ENCODE peak calls at places on chromosomes 4 and X, in ten cellular contexts. A is fibroblast of lung, X is ovary, C is gastrocnemius medialis, D is body of pancreas, R is foreskin keratinocyte, T is H9, O is adrenal gland, G is tibial nerve, B is tibial artery. F is an unnamed sample.

GRCh38 chr4:180617203-180617602 is 1626.0 kb upstream of the TENM3 start:
- DNase-seq in A (peak; percentile 63), X (no peak), C (no peak), D (no peak), R (no peak), T (no peak), O (peak; percentile 33), G (no peak), B (no peak), F (no peak)

GRCh38 chr4:22474636-22475310 is 41.1 kb downstream of the ADGRA3 start:
- DNase-seq in A (peak; percentile 49), X (no peak), C (no peak), D (no peak), R (no peak), T (no peak), O (no peak), G (no peak), B (no peak), F (no peak)

GRCh38 chrX:11543249-11543648 is 122.5 kb downstream of the ARHGAP6 start:
- DNase-seq in A (no peak), X (no peak), C (no peak), D (no peak), R (no peak), T (no peak), O (no peak), G (no peak), B (no peak), F (no peak)

GRCh38 chr4:150257338-150257737 is 179.1 kb downstream of the DCLK2 start:
- DNase-seq in A (no peak), X (no peak), C (no peak), D (no peak), R (no peak), T (no peak), O (no peak), G (no peak), B (no peak), F (no peak)

GRCh38 chr4:5474756-5475155 is 233.6 kb downstream of the EVC2 start:
- DNase-seq in A (no peak), X (no peak), C (no peak), D (no peak), R (peak; percentile 56), T (no peak), O (no peak), G (no peak), B (no peak), F (no peak)

GRCh38 chr4:177315767-177316490 is 6.3 kb downstream of the NEIL3 start:
- DNase-seq in A (peak; percentile 40), X (no peak), C (no peak), D (no peak), R (no peak), T (no peak), O (no peak), G (no peak), B (no peak), F (no peak)

GRCh38 chr4:26787461-26788340 is 72.9 kb upstream of the STIM2 start:
- DNase-seq in A (peak; percentile 49), X (peak; percentile 46), C (no peak), D (peak; percentile 69), R (peak; percentile 85), T (peak; percentile 70), O (peak; percentile 78), G (no peak), B (no peak), F (no peak)

GRCh38 chrX:57172544-57172943 is 35.3 kb upstream of the SPIN2A start:
- DNase-seq in A (no peak), X (no peak), C (no peak), D (no peak), R (no peak), T (no peak), O (no peak), G (no peak), B (no peak), F (no peak)

DNA sequence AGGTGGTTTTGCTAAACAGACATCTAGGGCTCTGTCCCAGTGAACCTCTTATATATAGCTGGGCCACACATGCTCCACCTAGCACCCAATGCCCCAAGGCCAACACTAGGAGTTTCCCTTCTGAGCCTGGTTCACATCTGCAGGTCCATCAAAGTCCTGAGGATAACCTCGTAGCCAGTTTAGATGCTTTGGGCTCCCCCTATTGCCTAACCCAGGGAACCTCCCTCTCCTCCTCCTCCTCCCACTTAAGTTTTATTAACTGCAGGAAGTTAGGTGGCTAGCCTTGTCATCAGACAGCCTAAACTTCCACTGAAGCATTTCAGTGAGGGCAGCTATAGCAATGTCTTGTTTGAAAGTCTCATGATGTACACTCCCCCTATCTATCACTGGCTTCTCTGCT is 88.0 kb downstream of the GUCY2F start:
- DNase-seq in A (no peak), X (no peak), C (no peak), D (no peak), R (peak; percentile 10), T (peak; percentile 55), O (no peak), G (no peak), B (no peak), F (no peak)
- TF ChIP-seq CTCF in A (no peak), X (no peak), C (no peak), D (no peak), R (peak; percentile 52), T (peak; percentile 68), O (no peak), G (no peak), B (no peak), F (no peak)

GRCh38 chrX:65689377-65689776 is 21.9 kb downstream of the MSN start:
- DNase-seq in A (no peak), X (no peak), C (no peak), D (no peak), R (peak; percentile 39), T (no peak), O (no peak), G (no peak), B (no peak), F (no peak)

GRCh38 chrX:65686246-65686645 is 18.8 kb downstream of the MSN start:
- DNase-seq in A (no peak), X (no peak), C (no peak), D (no peak), R (no peak), T (no peak), O (no peak), G (no peak), B (no peak), F (no peak)

GRCh38 chrX:65685112-65685511 is 17.7 kb downstream of the MSN start:
- DNase-seq in A (no peak), X (no peak), C (no peak), D (no peak), R (no peak), T (no peak), O (no peak), G (no peak), B (no peak), F (no peak)

GRCh38 chrX:65688403-65688881 is 21.0 kb downstream of the MSN start:
- DNase-seq in A (peak; percentile 72), X (no peak), C (no peak), D (no peak), R (peak; percentile 33), T (no peak), O (no peak), G (no peak), B (no peak), F (no peak)

GRCh38 chrX:65687367-65687766 is 19.9 kb downstream of the MSN start:
- DNase-seq in A (no peak), X (no peak), C (no peak), D (no peak), R (no peak), T (no peak), O (no peak), G (no peak), B (no peak), F (no peak)
- H3K4me1 ChIP-seq in A (peaks cover 16% of the 10 kb centered on the region), X (no peaks in the 10 kb centered on the region), C (peaks cover 52% of the 10 kb centered on the region), D (peaks cover 4% of the 10 kb centered on the region), R (peaks cover 27% of the 10 kb centered on the region), T (no peaks in the 10 kb centered on the region), O (peaks cover 41% of the 10 kb centered on the region), G (no peaks in the 10 kb centered on the region), B (peaks cover 100% of the 10 kb centered on the region), F (peaks cover 93% of the 10 kb centered on the region)

GRCh38 chr4:83772680-83773079 is 236.8 kb downstream of the GPAT3 start:
- DNase-seq in A (no peak), X (no peak), C (no peak), D (no peak), R (no peak), T (no peak), O (no peak), G (no peak), B (no peak), F (no peak)
- TF ChIP-seq CTCF in A (no peak), X (no peak), C (no peak), D (no peak), R (no peak), T (no peak), O (no peak), G (no peak), B (no peak), F (no peak)

GRCh38 chrX:105664243-105664642 is 158.1 kb upstream of the NRK start:
- DNase-seq in A (no peak), X (no peak), C (no peak), D (no peak), R (no peak), T (no peak), O (no peak), G (no peak), B (no peak), F (no peak)
- H3K4me1 ChIP-seq in A (no peaks in the 10 kb centered on the region), X (no peaks in the 10 kb centered on the region), C (no peaks in the 10 kb centered on the region), D (no peaks in the 10 kb centered on the region), R (no peaks in the 10 kb centered on the region), T (no peaks in the 10 kb centered on the region), O (no peaks in the 10 kb centered on the region), G (no peaks in the 10 kb centered on the region), B (no peaks in the 10 kb centered on the region), F (no peaks in the 10 kb centered on the region)

GRCh38 chrX:9935436-9935835 is 31.7 kb upstream of the CLDN34 start:
- DNase-seq in A (peak; percentile 9), X (no peak), C (no peak), D (no peak), R (no peak), T (no peak), O (no peak), G (no peak), B (no peak), F (no peak)
- TF ChIP-seq CTCF in A (no peak), X (no peak), C (no peak), D (no peak), R (peak; percentile 4), T (no peak), O (no peak), G (no peak), B (no peak), F (no peak)